ENCODE peak calls at places on chromosomes 7 and 10, in five cellular contexts. G is keratinocyte; N is vagina; M is epithelial cell of proximal tubule; U is stimulated activated CD4-positive, alpha-beta T cell treated with anti-CD3 and anti-CD28 coated beads, Interleukin-4, amount 100 ng/mL, for 1 hour. K is an unnamed sample.
A peak's percentile ranks its signal among the peaks of the same experiment; 100 is the strongest.

GRCh38 chr7:141577043-141577839 is 26.0 kb downstream of the AGK start:
- DNase-seq in G (no peak), N (no peak), M (no peak), U (no peak), K (no peak)

GRCh38 chr10:119161680-119162079 is 3.8 kb downstream of the SFXN4 start:
- DNase-seq in G (no peak), N (no peak), M (no peak), U (no peak), K (no peak)

GRCh38 chr10:73576890-73577591 is 14.1 kb downstream of the USP54 start:
- DNase-seq in G (no peak), N (no peak), M (no peak), U (no peak), K (no peak)

GRCh38 chr7:106346167-106346677 is 61.4 kb upstream of the NAMPT start:
- DNase-seq in G (no peak), N (no peak), M (no peak), U (no peak), K (no peak)

GRCh38 chr10:99560277-99561126 is 27.8 kb downstream of the NKX2-3 start:
- DNase-seq in G (no peak), N (no peak), M (peak; percentile 10), U (no peak), K (no peak)

GRCh38 chr7:16592395-16592794 is 53.2 kb downstream of the ANKMY2 start:
- DNase-seq in G (no peak), N (no peak), M (no peak), U (no peak), K (no peak)

GRCh38 chr10:59098387-59098786 is 78.1 kb upstream of the PHYHIPL start:
- DNase-seq in G (no peak), N (no peak), M (no peak), U (no peak), K (no peak)

GRCh38 chr7:2526659-2527504 is 7.3 kb downstream of the LFNG start:
- DNase-seq in G (no peak), N (no peak), M (no peak), U (no peak), K (no peak)

GRCh38 chr10:8584666-8585065 is 530.2 kb downstream of the GATA3 start:
- DNase-seq in G (no peak), N (no peak), M (no peak), U (no peak), K (no peak)

GRCh38 chr7:90764848-90765570 is 168.9 kb downstream of the CDK14 start:
- DNase-seq in G (no peak), N (no peak), M (no peak), U (no peak), K (no peak)

GRCh38 chr10:125457406-125457805 is 225.6 kb downstream of the TEX36 start:
- DNase-seq in G (no peak), N (no peak), M (no peak), U (no peak), K (no peak)

GRCh38 chr7:112515989-112516388 is 35.2 kb downstream of the LSMEM1 start:
- DNase-seq in G (no peak), N (no peak), M (no peak), U (no peak), K (no peak)

GRCh38 chr10:89086801-89087513 is 96.4 kb downstream of the FAS start:
- DNase-seq in G (no peak), N (no peak), M (no peak), U (peak; percentile 15), K (peak; percentile 7)

GRCh38 chr7:99224263-99224947 is 16.5 kb upstream of the KPNA7 start:
- DNase-seq in G (no peak), N (no peak), M (no peak), U (no peak), K (no peak)

K was measured in stimulated activated naive CD4-positive, alpha-beta T cell treated with Interleukin-2 at 50 U/mL for 16 hours.